ENCODE peak calls at places on chromosomes 11 and 22, in four cellular contexts. One of them, this sample, is unnamed.

GRCh38 chr22:38347181-38347943 is 30.1 kb upstream of the CSNK1E start:
- DNase-seq in HepG2: no peak
- DNase-seq in H1: peak; percentile 51
- DNase-seq in K562: no peak
- DNase-seq in this sample: no peak

GRCh38 chr22:31615940-31616314 is 46.1 kb downstream of the PISD start:
- DNase-seq in HepG2: no peak
- DNase-seq in H1: no peak
- DNase-seq in K562: no peak
- DNase-seq in this sample: no peak

GRCh38 chr11:40280161-40281054 is 1179.0 kb downstream of the LRRC4C start:
- DNase-seq in HepG2: no peak
- DNase-seq in H1: no peak
- DNase-seq in K562: no peak
- DNase-seq in this sample: no peak

GRCh38 chr11:36150986-36151385 is 138.2 kb downstream of the COMMD9 start:
- DNase-seq in HepG2: no peak
- DNase-seq in H1: no peak
- DNase-seq in K562: no peak
- DNase-seq in this sample: no peak

GRCh38 chr11:57135020-57135751 is 46.6 kb upstream of the LRRC55 start:
- DNase-seq in HepG2: no peak
- DNase-seq in H1: no peak
- DNase-seq in K562: no peak
- DNase-seq in this sample: no peak

GRCh38 chr11:119093951-119094815 is 7.5 kb downstream of the DPAGT1 start:
- DNase-seq in HepG2: no peak
- DNase-seq in H1: peak; percentile 60
- DNase-seq in K562: peak; percentile 65
- DNase-seq in this sample: peak; percentile 30

GRCh38 chr11:112172362-112172994 is 2.8 kb upstream of the BCO2 start:
- DNase-seq in HepG2: no peak
- DNase-seq in H1: no peak
- DNase-seq in K562: no peak
- DNase-seq in this sample: no peak

GRCh38 chr11:102546923-102547471 is 16.4 kb upstream of the MMP7 start:
- DNase-seq in HepG2: no peak
- DNase-seq in H1: no peak
- DNase-seq in K562: no peak
- DNase-seq in this sample: peak; percentile 81

GRCh38 chr11:102237096-102237735 is 80.1 kb upstream of the BIRC3 start:
- DNase-seq in HepG2: no peak
- DNase-seq in H1: no peak
- DNase-seq in K562: no peak
- DNase-seq in this sample: no peak

GRCh38 chr11:25758145-25758661 is 573.7 kb upstream of the ANO3 start:
- DNase-seq in HepG2: no peak
- DNase-seq in H1: no peak
- DNase-seq in K562: no peak
- DNase-seq in this sample: no peak

GRCh38 chr11:42770444-42771065 is 541.2 kb upstream of the API5 start:
- DNase-seq in HepG2: peak; percentile 30
- DNase-seq in H1: peak; percentile 49
- DNase-seq in K562: peak; percentile 11
- DNase-seq in this sample: no peak

GRCh38 chr11:85694385-85694980 is 8.5 kb upstream of the CCDC89 start:
- DNase-seq in HepG2: peak; percentile 20
- DNase-seq in H1: no peak
- DNase-seq in K562: no peak
- DNase-seq in this sample: no peak

GRCh38 chr22:31829505-31829904 is 75.7 kb downstream of the DEPDC5 start:
- DNase-seq in HepG2: peak; percentile 46
- DNase-seq in H1: no peak
- DNase-seq in K562: peak; percentile 44
- DNase-seq in this sample: no peak

GRCh38 chr22:37735054-37735453 is 38.2 kb downstream of the TRIOBP start:
- DNase-seq in HepG2: peak; percentile 72
- DNase-seq in H1: peak; percentile 73
- DNase-seq in K562: peak; percentile 73
- DNase-seq in this sample: no peak

GRCh38 chr11:90288207-90288821 is 65.5 kb upstream of the CHORDC1 start:
- DNase-seq in HepG2: peak; percentile 33
- DNase-seq in H1: no peak
- DNase-seq in K562: peak; percentile 24
- DNase-seq in this sample: peak; percentile 3

GRCh38 chr11:8671242-8671641 is 11.2 kb downstream of the TRIM66 start:
- DNase-seq in HepG2: no peak
- DNase-seq in H1: peak; percentile 61
- DNase-seq in K562: no peak
- DNase-seq in this sample: no peak

GRCh38 chr22:30348837-30349236 is 7.9 kb downstream of the SF3A1 start:
- DNase-seq in HepG2: no peak
- DNase-seq in H1: no peak
- DNase-seq in K562: no peak
- DNase-seq in this sample: no peak

DNA sequence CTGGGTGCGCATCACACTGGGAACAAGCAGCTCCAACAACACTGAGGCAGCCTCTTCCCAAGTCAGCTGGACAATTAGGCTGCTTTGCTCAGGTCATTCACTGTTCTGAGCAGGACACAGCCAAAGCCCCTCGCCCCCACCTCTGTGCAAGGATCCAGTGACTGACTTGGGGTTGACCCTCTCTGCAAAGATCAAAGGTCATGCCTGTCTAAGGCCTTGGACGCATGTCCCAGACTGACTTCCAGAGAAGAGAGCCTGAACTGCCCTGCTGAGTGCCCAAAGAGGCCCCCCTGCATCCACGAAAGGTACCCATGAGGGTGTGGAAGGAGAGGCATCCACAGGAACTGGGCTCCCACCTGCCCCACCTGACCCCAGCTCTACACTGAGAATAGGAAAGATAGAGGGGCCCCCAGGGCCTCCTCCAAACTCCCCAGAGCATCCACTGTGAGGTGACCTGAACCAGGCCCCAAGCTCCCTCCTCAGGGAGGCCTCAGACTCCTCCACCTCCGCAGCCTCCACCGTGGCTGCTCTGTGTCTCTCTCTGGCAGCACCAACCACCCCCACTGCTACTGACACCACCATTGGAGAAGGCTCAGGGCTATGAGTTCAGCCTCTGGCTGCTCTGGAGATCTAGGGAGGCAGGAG is 53.5 kb downstream of the IGLL5 start:
- DNase-seq in HepG2: no peak
- DNase-seq in H1: peak; percentile 37
- DNase-seq in K562: no peak
- DNase-seq in this sample: no peak
- TF ChIP-seq GABPA in HepG2: no peak
- TF ChIP-seq GABPA in H1: no peak
- TF ChIP-seq GABPA in K562: no peak
- TF ChIP-seq GABPA in this sample: no peak

GRCh38 chr22:20750461-20751184 is 23.3 kb upstream of the SERPIND1 start:
- DNase-seq in HepG2: no peak
- DNase-seq in H1: no peak
- DNase-seq in K562: peak; percentile 70
- DNase-seq in this sample: no peak
- TF ChIP-seq GABPA in HepG2: no peak
- TF ChIP-seq GABPA in H1: no peak
- TF ChIP-seq GABPA in K562: no peak
- TF ChIP-seq GABPA in this sample: no peak

DNA sequence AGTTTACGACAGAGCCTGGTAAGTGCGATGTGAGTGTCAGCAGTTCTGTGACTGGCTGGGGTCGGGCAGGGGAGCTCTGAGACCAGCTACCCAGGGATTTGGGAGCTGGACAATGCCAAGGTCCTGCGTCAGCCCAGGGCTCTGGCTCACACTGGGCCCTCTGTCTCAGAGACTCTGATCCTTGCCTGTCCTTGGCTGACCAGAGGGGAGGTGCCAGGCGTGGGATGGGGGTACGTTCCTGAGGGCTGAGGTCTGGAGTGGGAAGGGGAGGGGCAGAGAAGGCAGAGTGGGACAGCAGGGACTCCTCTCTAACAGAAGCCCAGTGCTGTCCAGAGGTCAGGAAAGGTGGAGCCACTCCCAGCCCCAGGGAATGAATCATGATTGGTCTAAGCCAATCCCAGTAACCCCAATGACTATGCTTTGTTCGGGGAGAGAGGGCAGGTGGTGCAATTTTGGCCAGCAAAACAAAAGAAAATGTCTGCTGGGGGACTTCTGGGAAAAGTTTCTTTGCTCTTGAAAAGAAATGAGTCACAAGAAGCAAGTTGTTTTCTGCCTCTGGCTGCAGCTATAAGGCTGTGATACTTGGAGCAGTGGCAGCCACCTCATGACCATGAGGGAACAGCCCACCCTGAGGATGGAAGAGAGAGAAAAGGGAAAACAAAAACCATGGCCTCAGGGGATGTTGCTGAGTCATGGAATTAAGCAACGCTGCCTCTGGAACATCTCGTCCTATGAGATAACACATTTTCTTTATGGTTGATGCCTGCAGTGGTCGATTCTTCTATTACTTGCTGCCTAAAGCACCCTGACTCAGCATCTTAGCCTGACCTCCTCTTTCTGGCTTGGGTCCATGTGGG is 108.3 kb downstream of the CHST1 start:
- DNase-seq in HepG2: no peak
- DNase-seq in H1: no peak
- DNase-seq in K562: peak; percentile 27
- DNase-seq in this sample: no peak
- TF ChIP-seq GABPA in HepG2: no peak
- TF ChIP-seq GABPA in H1: no peak
- TF ChIP-seq GABPA in K562: no peak
- TF ChIP-seq GABPA in this sample: no peak

GRCh38 chr22:47232197-47232596 is 469.7 kb downstream of the TBC1D22A start:
- DNase-seq in HepG2: no peak
- DNase-seq in H1: no peak
- DNase-seq in K562: no peak
- DNase-seq in this sample: no peak
- TF ChIP-seq GABPA in HepG2: no peak
- TF ChIP-seq GABPA in H1: no peak
- TF ChIP-seq GABPA in K562: no peak
- TF ChIP-seq GABPA in this sample: no peak